ENCODE peak calls at places on chromosomes 13 and 19, in seven cellular contexts. One of them, this sample, is unnamed. For H3K27me3 and H3K9me3, the result is how much of the 10 kb centered on the place peaks cover.

GRCh38 chr13:43979492-43979891 is 99.8 kb downstream of the LACC1 start:
- DNase-seq in K562: no peak
- DNase-seq in WERI-Rb-1: no peak
- DNase-seq in adipocyte: no peak
- DNase-seq in Caco-2: no peak
- DNase-seq in SJSA1: no peak
- DNase-seq in PC-9: no peak
- DNase-seq in this sample: no peak

GRCh38 chr13:55229906-55230569 is 1910.7 kb upstream of the PRR20A start:
- DNase-seq in adipocyte: no peak
- DNase-seq in WERI-Rb-1: no peak
- DNase-seq in Caco-2: no peak
- DNase-seq in K562: no peak
- DNase-seq in PC-9: no peak
- DNase-seq in SJSA1: no peak
- DNase-seq in this sample: peak

GRCh38 chr13:52459668-52460067 is 4.4 kb downstream of the CKAP2 start:
- DNase-seq in WERI-Rb-1: no peak
- DNase-seq in PC-9: no peak
- DNase-seq in SJSA1: peak
- DNase-seq in adipocyte: no peak
- DNase-seq in Caco-2: no peak
- DNase-seq in K562: no peak
- DNase-seq in this sample: no peak

GRCh38 chr13:44573790-44574465 is 2.2 kb downstream of the TSC22D1 start:
- DNase-seq in K562: peak
- DNase-seq in adipocyte: peak
- DNase-seq in Caco-2: no peak
- DNase-seq in PC-9: peak
- DNase-seq in WERI-Rb-1: no peak
- DNase-seq in SJSA1: no peak
- DNase-seq in this sample: peak

GRCh38 chr19:48342841-48343540 is 17.6 kb downstream of the EMP3 start:
- DNase-seq in K562: peak
- DNase-seq in Caco-2: no peak
- DNase-seq in adipocyte: no peak
- DNase-seq in WERI-Rb-1: no peak
- DNase-seq in SJSA1: no peak
- DNase-seq in PC-9: no peak
- DNase-seq in this sample: no peak

GRCh38 chr13:101512650-101513049 is 60.2 kb downstream of the ITGBL1 start:
- DNase-seq in Caco-2: no peak
- DNase-seq in adipocyte: peak
- DNase-seq in SJSA1: no peak
- DNase-seq in PC-9: no peak
- DNase-seq in K562: no peak
- DNase-seq in WERI-Rb-1: no peak
- DNase-seq in this sample: no peak

GRCh38 chr13:114129649-114130062 is 2.8 kb downstream of the RASA3 start:
- DNase-seq in adipocyte: no peak
- DNase-seq in SJSA1: no peak
- DNase-seq in PC-9: no peak
- DNase-seq in Caco-2: no peak
- DNase-seq in WERI-Rb-1: no peak
- DNase-seq in K562: no peak
- DNase-seq in this sample: no peak

GRCh38 chr13:40094056-40094455 is 438.6 kb downstream of the COG6 start:
- DNase-seq in adipocyte: no peak
- DNase-seq in WERI-Rb-1: no peak
- DNase-seq in K562: no peak
- DNase-seq in SJSA1: no peak
- DNase-seq in PC-9: no peak
- DNase-seq in Caco-2: no peak
- DNase-seq in this sample: no peak

GRCh38 chr19:55703790-55704215 is 28.8 kb downstream of the EPN1 start:
- DNase-seq in adipocyte: peak
- DNase-seq in WERI-Rb-1: no peak
- DNase-seq in PC-9: no peak
- DNase-seq in Caco-2: no peak
- DNase-seq in SJSA1: no peak
- DNase-seq in K562: peak
- DNase-seq in this sample: no peak

GRCh38 chr13:65932587-65933239 is 1297.4 kb downstream of the PCDH9 start:
- DNase-seq in WERI-Rb-1: no peak
- DNase-seq in adipocyte: peak
- DNase-seq in PC-9: peak
- DNase-seq in K562: no peak
- DNase-seq in Caco-2: no peak
- DNase-seq in SJSA1: no peak
- DNase-seq in this sample: peak

GRCh38 chr19:35261356-35262100 is 7.2 kb upstream of the USF2 start:
- DNase-seq in PC-9: no peak
- DNase-seq in Caco-2: peak
- DNase-seq in SJSA1: peak
- DNase-seq in K562: no peak
- DNase-seq in WERI-Rb-1: peak
- DNase-seq in adipocyte: no peak
- DNase-seq in this sample: no peak

GRCh38 chr13:40452741-40453665 is 213.4 kb downstream of the FOXO1 start:
- DNase-seq in PC-9: peak
- DNase-seq in Caco-2: no peak
- DNase-seq in K562: no peak
- DNase-seq in WERI-Rb-1: no peak
- DNase-seq in adipocyte: no peak
- DNase-seq in SJSA1: no peak
- DNase-seq in this sample: no peak

GRCh38 chr13:50707533-50708096 is 135.9 kb downstream of the DLEU7 start:
- DNase-seq in WERI-Rb-1: peak
- DNase-seq in Caco-2: no peak
- DNase-seq in SJSA1: no peak
- DNase-seq in K562: no peak
- DNase-seq in adipocyte: no peak
- DNase-seq in PC-9: no peak
- DNase-seq in this sample: no peak

GRCh38 chr19:4539697-4540581 is at the start of gene LRG1:
- DNase-seq in K562: peak
- DNase-seq in PC-9: peak
- DNase-seq in SJSA1: no peak
- DNase-seq in WERI-Rb-1: no peak
- DNase-seq in adipocyte: no peak
- DNase-seq in Caco-2: no peak
- DNase-seq in this sample: no peak

GRCh38 chr19:44539236-44539819 is 9.9 kb upstream of the CEACAM20 start:
- DNase-seq in WERI-Rb-1: no peak
- DNase-seq in SJSA1: no peak
- DNase-seq in PC-9: no peak
- DNase-seq in adipocyte: no peak
- DNase-seq in Caco-2: no peak
- DNase-seq in K562: no peak
- DNase-seq in this sample: no peak

GRCh38 chr13:45209229-45209628 is 8.4 kb upstream of the KCTD4 start:
- DNase-seq in Caco-2: no peak
- DNase-seq in WERI-Rb-1: no peak
- DNase-seq in adipocyte: peak
- DNase-seq in K562: no peak
- DNase-seq in PC-9: no peak
- DNase-seq in SJSA1: no peak
- DNase-seq in this sample: no peak

GRCh38 chr13:112442483-112443090 is 66.4 kb downstream of the SPACA7 start:
- DNase-seq in K562: no peak
- DNase-seq in adipocyte: no peak
- DNase-seq in Caco-2: peak
- DNase-seq in WERI-Rb-1: no peak
- DNase-seq in SJSA1: no peak
- DNase-seq in PC-9: no peak
- DNase-seq in this sample: peak

GRCh38 chr19:22335716-22336115 is 49.5 kb downstream of the ZNF729 start:
- DNase-seq in adipocyte: no peak
- DNase-seq in WERI-Rb-1: no peak
- DNase-seq in Caco-2: no peak
- DNase-seq in PC-9: no peak
- DNase-seq in SJSA1: peak
- DNase-seq in K562: no peak
- DNase-seq in this sample: no peak

DNA sequence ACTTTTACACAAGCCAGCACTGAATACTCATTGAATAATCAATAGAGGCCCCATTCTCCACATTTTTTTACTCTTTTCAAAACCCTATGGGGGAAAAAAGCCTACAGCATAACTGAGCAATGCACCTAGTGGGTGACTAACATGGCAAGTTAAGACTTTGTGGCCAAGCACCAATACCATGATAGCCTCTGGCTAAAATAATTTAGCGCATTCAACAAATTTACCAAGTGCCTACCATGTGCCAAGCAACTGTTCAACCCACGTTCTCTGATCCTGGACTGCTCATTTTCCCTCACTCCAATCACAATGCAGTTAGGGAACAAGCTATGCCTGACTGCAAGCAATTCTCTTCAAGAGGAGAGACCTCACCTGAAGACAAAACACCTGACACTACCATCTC is 3.0 kb downstream of the ANKRD10 start:
- DNase-seq in Caco-2: no peak
- DNase-seq in K562: no peak
- DNase-seq in SJSA1: no peak
- DNase-seq in WERI-Rb-1: no peak
- DNase-seq in adipocyte: no peak
- DNase-seq in PC-9: no peak
- DNase-seq in this sample: no peak
- H3K4me3 ChIP-seq in Caco-2: no peak
- H3K4me3 ChIP-seq in K562: peak
- H3K4me3 ChIP-seq in SJSA1: peak
- H3K4me3 ChIP-seq in WERI-Rb-1: no peak
- H3K4me3 ChIP-seq in adipocyte: peak
- H3K4me3 ChIP-seq in PC-9: peak
- H3K4me3 ChIP-seq in this sample: no peak

DNA sequence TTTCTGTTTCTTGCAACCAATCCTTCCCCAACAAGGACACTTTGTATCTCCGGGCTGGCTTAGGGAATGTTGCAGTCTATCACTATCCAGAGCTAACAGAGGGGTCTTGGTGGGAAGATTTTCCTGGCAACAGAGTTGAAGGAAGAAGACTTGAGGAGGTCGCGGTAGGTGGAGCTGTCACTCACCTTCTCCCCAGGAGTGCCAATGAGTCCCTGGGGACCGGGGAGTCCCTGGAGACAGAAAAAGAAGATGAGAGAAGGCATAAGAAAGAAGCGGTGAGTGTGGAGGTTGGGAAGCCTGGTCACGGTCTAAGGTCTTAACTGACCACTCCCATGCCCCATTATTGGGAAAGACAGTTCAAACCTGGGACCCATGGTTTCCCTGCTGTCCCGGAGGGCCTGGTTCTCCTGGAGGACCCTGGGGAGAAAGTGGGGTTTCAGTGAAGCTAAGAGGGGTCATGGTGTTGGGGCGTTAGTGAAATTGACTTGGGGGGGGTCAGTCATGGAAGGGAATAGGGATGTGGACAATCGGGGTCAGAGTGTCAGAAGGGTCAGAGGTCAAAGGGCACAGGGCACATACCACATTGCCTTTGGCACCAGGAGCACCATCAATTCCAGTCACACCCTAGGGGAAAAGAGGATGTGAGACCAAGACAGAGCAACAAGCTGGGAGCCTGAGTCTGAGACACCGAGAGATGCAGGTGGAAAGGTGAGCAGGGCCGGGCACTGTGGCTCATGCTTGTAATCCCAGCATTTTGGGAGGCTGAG is 18.7 kb downstream of the COL5A3 start:
- DNase-seq in K562: no peak
- DNase-seq in SJSA1: no peak
- DNase-seq in Caco-2: no peak
- DNase-seq in PC-9: no peak
- DNase-seq in WERI-Rb-1: no peak
- DNase-seq in adipocyte: no peak
- DNase-seq in this sample: no peak
- H3K27me3 ChIP-seq in K562: under half
- H3K27me3 ChIP-seq in SJSA1: under half
- H3K27me3 ChIP-seq in Caco-2: under half
- H3K27me3 ChIP-seq in PC-9: half or more
- H3K27me3 ChIP-seq in WERI-Rb-1: under half
- H3K27me3 ChIP-seq in adipocyte: under half
- H3K27me3 ChIP-seq in this sample: under half

GRCh38 chr19:57465680-57466381 is 8.9 kb upstream of the VN1R1 start:
- DNase-seq in adipocyte: no peak
- DNase-seq in WERI-Rb-1: peak
- DNase-seq in SJSA1: no peak
- DNase-seq in PC-9: peak
- DNase-seq in Caco-2: peak
- DNase-seq in K562: peak
- DNase-seq in this sample: peak

GRCh38 chr19:57466489-57466888 is 9.5 kb upstream of the VN1R1 start:
- DNase-seq in SJSA1: no peak
- DNase-seq in Caco-2: no peak
- DNase-seq in K562: no peak
- DNase-seq in WERI-Rb-1: no peak
- DNase-seq in adipocyte: no peak
- DNase-seq in PC-9: no peak
- DNase-seq in this sample: no peak
- H3K9me3 ChIP-seq in SJSA1: under half
- H3K9me3 ChIP-seq in Caco-2: under half
- H3K9me3 ChIP-seq in K562: under half
- H3K9me3 ChIP-seq in WERI-Rb-1: under half
- H3K9me3 ChIP-seq in adipocyte: half or more
- H3K9me3 ChIP-seq in PC-9: under half
- H3K9me3 ChIP-seq in this sample: under half

DNA sequence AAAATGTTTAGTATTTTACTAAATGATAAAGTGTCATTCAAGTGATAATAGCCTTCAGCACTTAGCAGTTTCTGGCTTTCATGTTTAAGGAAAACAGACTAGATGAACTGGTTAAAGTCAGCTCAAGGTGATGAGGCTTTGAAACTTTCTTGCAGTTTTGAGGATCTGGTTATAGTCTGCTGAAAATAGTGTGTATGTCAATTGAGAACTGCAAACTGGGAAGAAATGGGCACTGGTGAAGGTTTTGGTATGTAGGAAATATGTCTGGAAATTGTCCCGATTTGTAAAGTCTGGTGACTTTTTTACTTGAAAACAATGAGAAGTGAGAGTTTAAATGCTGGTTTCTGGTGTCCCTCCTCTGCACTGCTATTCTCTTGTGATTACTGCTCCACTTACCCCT is 36.8 kb upstream of the SOX21 start:
- DNase-seq in Caco-2: no peak
- DNase-seq in PC-9: no peak
- DNase-seq in WERI-Rb-1: no peak
- DNase-seq in K562: no peak
- DNase-seq in adipocyte: no peak
- DNase-seq in SJSA1: no peak
- DNase-seq in this sample: no peak
- H3K4me3 ChIP-seq in Caco-2: no peak
- H3K4me3 ChIP-seq in PC-9: no peak
- H3K4me3 ChIP-seq in WERI-Rb-1: no peak
- H3K4me3 ChIP-seq in K562: no peak
- H3K4me3 ChIP-seq in adipocyte: no peak
- H3K4me3 ChIP-seq in SJSA1: no peak
- H3K4me3 ChIP-seq in this sample: no peak

DNA sequence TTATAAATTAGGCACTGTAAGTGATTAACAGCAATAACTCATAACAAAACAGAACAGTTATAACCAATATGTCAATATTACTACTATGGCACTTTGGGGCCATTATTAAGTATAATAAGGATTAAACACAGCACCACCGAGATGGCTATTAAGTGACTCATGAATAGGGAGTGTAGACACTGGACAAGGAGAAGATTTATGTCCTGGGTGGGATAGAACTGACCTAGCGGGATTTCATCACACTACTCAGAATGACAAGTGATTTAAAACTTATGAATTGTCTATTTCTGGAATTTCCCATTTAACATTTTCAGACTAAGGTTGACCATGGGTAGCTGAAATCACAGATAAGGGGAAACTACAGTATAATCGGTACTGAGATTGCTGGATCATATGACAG is 79.0 kb upstream of the SLC7A1 start:
- DNase-seq in WERI-Rb-1: no peak
- DNase-seq in Caco-2: no peak
- DNase-seq in adipocyte: no peak
- DNase-seq in SJSA1: no peak
- DNase-seq in PC-9: no peak
- DNase-seq in K562: no peak
- DNase-seq in this sample: no peak
- H3K27me3 ChIP-seq in WERI-Rb-1: under half
- H3K27me3 ChIP-seq in Caco-2: under half
- H3K27me3 ChIP-seq in adipocyte: under half
- H3K27me3 ChIP-seq in SJSA1: under half
- H3K27me3 ChIP-seq in PC-9: under half
- H3K27me3 ChIP-seq in K562: under half
- H3K27me3 ChIP-seq in this sample: under half